ENCODE peak calls at places on chromosome 13, in seven cellular contexts. D, T, G, M, L, N and Z are unnamed samples.

GRCh38 chr13:80962173-80962572 is 621.2 kb upstream of the SPRY2 start:
- DNase-seq in D (no peak), T (no peak), G (no peak), M (no peak), L (no peak), N (no peak), Z (no peak)

GRCh38 chr13:22061371-22061805 is 390.5 kb downstream of the FGF9 start:
- DNase-seq in D (no peak), T (no peak), G (no peak), M (no peak), L (no peak), N (no peak), Z (peak)

GRCh38 chr13:44274838-44275237 is 98.8 kb upstream of the SERP2 start:
- DNase-seq in D (no peak), T (peak), G (no peak), M (no peak), L (no peak), N (no peak), Z (no peak)

GRCh38 chr13:74129500-74130144 is 4.6 kb downstream of the KLF12 start:
- DNase-seq in D (no peak), T (no peak), G (peak), M (no peak), L (no peak), N (peak), Z (no peak)

GRCh38 chr13:37666036-37666435 is 67.5 kb upstream of the POSTN start:
- DNase-seq in D (no peak), T (no peak), G (no peak), M (no peak), L (no peak), N (no peak), Z (no peak)

GRCh38 chr13:110397445-110397844 is 90.4 kb downstream of the COL4A2 start:
- DNase-seq in D (peak), T (no peak), G (peak), M (no peak), L (peak), N (no peak), Z (no peak)

GRCh38 chr13:112831801-112832200 is 137.2 kb upstream of the MCF2L start:
- DNase-seq in D (no peak), T (no peak), G (no peak), M (no peak), L (no peak), N (no peak), Z (no peak)

GRCh38 chr13:72495681-72496080 is 231.7 kb downstream of the MZT1 start:
- DNase-seq in D (no peak), T (no peak), G (no peak), M (no peak), L (no peak), N (no peak), Z (no peak)

GRCh38 chr13:91690944-91691343 is 292.5 kb downstream of the GPC5 start:
- DNase-seq in D (no peak), T (no peak), G (no peak), M (no peak), L (no peak), N (no peak), Z (no peak)

GRCh38 chr13:64529874-64530485 is 2700.2 kb downstream of the PCDH9 start:
- DNase-seq in D (no peak), T (peak), G (no peak), M (no peak), L (no peak), N (no peak), Z (no peak)

GRCh38 chr13:48402325-48402962 is 10.5 kb downstream of the LPAR6 start:
- DNase-seq in D (no peak), T (no peak), G (no peak), M (no peak), L (no peak), N (no peak), Z (peak)

GRCh38 chr13:45133396-45134118 is 13.2 kb downstream of the GTF2F2 start:
- DNase-seq in D (no peak), T (no peak), G (no peak), M (no peak), L (no peak), N (no peak), Z (no peak)

GRCh38 chr13:110824901-110825300 is 90.0 kb downstream of the ANKRD10 start:
- DNase-seq in D (no peak), T (no peak), G (no peak), M (no peak), L (no peak), N (no peak), Z (no peak)

GRCh38 chr13:48318714-48319457 is 15.3 kb downstream of the RB1 start:
- DNase-seq in D (no peak), T (no peak), G (peak), M (no peak), L (no peak), N (no peak), Z (peak)

GRCh38 chr13:44561352-44561751 is 14.8 kb downstream of the TSC22D1 start:
- DNase-seq in D (no peak), T (no peak), G (no peak), M (no peak), L (no peak), N (no peak), Z (no peak)

GRCh38 chr13:49643003-49643651 is 14.8 kb downstream of the ARL11 start:
- DNase-seq in D (no peak), T (no peak), G (no peak), M (no peak), L (no peak), N (no peak), Z (no peak)

GRCh38 chr13:110648848-110649421 is 33.6 kb downstream of the NAXD start:
- DNase-seq in D (no peak), T (no peak), G (no peak), M (no peak), L (no peak), N (no peak), Z (no peak)

GRCh38 chr13:72304121-72304745 is 423.2 kb downstream of the MZT1 start:
- DNase-seq in D (no peak), T (no peak), G (peak), M (no peak), L (no peak), N (no peak), Z (no peak)

GRCh38 chr13:30743319-30744055 is 8.1 kb downstream of the ALOX5AP start:
- DNase-seq in D (peak), T (no peak), G (peak), M (peak), L (peak), N (no peak), Z (no peak)

GRCh38 chr13:34174671-34175145 is 356.8 kb downstream of the RFC3 start:
- DNase-seq in D (no peak), T (no peak), G (peak), M (no peak), L (no peak), N (no peak), Z (no peak)

GRCh38 chr13:48220592-48221300 is 12.3 kb upstream of the ITM2B start:
- DNase-seq in D (no peak), T (no peak), G (no peak), M (no peak), L (no peak), N (no peak), Z (no peak)

GRCh38 chr13:95956589-95957148 is 96.5 kb downstream of the UGGT2 start:
- DNase-seq in D (no peak), T (no peak), G (peak), M (no peak), L (no peak), N (no peak), Z (peak)

GRCh38 chr13:80337706-80338105 is 3.2 kb downstream of the SPRY2 start:
- DNase-seq in D (no peak), T (no peak), G (no peak), M (no peak), L (no peak), N (no peak), Z (no peak)

GRCh38 chr13:43127103-43127817 is 103.9 kb downstream of the DNAJC15 start:
- DNase-seq in D (no peak), T (no peak), G (no peak), M (no peak), L (no peak), N (no peak), Z (no peak)

GRCh38 chr13:60230593-60230992 is 66.9 kb upstream of the DIAPH3 start:
- DNase-seq in D (no peak), T (peak), G (peak), M (no peak), L (no peak), N (no peak), Z (no peak)

GRCh38 chr13:108663710-108664109 is 34.3 kb downstream of the MYO16 start:
- DNase-seq in D (no peak), T (no peak), G (no peak), M (no peak), L (no peak), N (no peak), Z (no peak)

GRCh38 chr13:50679321-50679720 is 164.2 kb downstream of the DLEU7 start:
- DNase-seq in D (no peak), T (no peak), G (peak), M (no peak), L (no peak), N (no peak), Z (no peak)

GRCh38 chr13:20369886-20370361 is 137.8 kb upstream of the GJB6 start:
- DNase-seq in D (no peak), T (no peak), G (no peak), M (no peak), L (no peak), N (no peak), Z (peak)

GRCh38 chr13:23505007-23505406 is 65.2 kb upstream of the TNFRSF19 start:
- DNase-seq in D (no peak), T (no peak), G (peak), M (no peak), L (no peak), N (no peak), Z (no peak)

GRCh38 chr13:50512602-50513527 is 330.6 kb downstream of the DLEU7 start:
- DNase-seq in D (peak), T (peak), G (peak), M (peak), L (peak), N (peak), Z (peak)

GRCh38 chr13:49148405-49148804 is 71.7 kb upstream of the MLNR start:
- DNase-seq in D (no peak), T (no peak), G (no peak), M (no peak), L (no peak), N (no peak), Z (no peak)

GRCh38 chr13:84574851-84575250 is 692.6 kb upstream of the SLITRK1 start:
- DNase-seq in D (no peak), T (no peak), G (peak), M (no peak), L (no peak), N (no peak), Z (no peak)

GRCh38 chr13:110713981-110714797 is 689 bp downstream of the ING1 start:
- DNase-seq in D (peak), T (peak), G (no peak), M (peak), L (peak), N (peak), Z (peak)

GRCh38 chr13:40230833-40231266 is 435.6 kb downstream of the FOXO1 start:
- DNase-seq in D (no peak), T (no peak), G (no peak), M (no peak), L (no peak), N (no peak), Z (no peak)

GRCh38 chr13:25067054-25067453 is 28.9 kb upstream of the PABPC3 start:
- DNase-seq in D (no peak), T (no peak), G (no peak), M (no peak), L (no peak), N (no peak), Z (no peak)

GRCh38 chr13:25069236-25069635 is 26.7 kb upstream of the PABPC3 start:
- DNase-seq in D (no peak), T (no peak), G (no peak), M (no peak), L (no peak), N (no peak), Z (no peak)

GRCh38 chr13:25065974-25066770 is 29.8 kb upstream of the PABPC3 start:
- DNase-seq in D (no peak), T (no peak), G (no peak), M (no peak), L (no peak), N (no peak), Z (no peak)

GRCh38 chr13:25068810-25069209 is 27.1 kb upstream of the PABPC3 start:
- DNase-seq in D (no peak), T (no peak), G (no peak), M (no peak), L (no peak), N (no peak), Z (no peak)

DNA sequence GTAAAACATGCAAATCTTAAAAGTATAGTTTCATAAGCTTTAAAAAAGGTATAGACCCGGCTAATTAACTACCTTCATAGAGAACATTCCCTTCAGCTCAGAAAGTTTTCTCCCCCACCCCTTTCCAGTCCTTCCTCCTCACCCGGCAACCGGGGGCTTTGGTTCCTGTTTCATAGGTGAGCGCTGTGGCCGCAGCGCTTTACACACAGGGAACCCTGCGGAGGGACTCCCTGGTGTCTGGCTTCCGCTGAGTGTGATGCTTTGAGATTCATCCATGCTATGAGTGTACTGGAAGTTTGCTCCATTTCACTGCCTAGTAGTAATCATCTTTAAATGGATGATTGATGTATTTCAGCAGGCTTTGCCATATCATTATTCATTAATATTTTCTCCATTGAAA is 26.0 kb upstream of the PABPC3 start:
- DNase-seq in D (no peak), T (no peak), G (no peak), M (no peak), L (no peak), N (no peak), Z (no peak)
- H3K4me3 ChIP-seq in D (no peak), T (no peak), G (no peak), M (no peak), L (no peak), N (no peak), Z (no peak)

DNA sequence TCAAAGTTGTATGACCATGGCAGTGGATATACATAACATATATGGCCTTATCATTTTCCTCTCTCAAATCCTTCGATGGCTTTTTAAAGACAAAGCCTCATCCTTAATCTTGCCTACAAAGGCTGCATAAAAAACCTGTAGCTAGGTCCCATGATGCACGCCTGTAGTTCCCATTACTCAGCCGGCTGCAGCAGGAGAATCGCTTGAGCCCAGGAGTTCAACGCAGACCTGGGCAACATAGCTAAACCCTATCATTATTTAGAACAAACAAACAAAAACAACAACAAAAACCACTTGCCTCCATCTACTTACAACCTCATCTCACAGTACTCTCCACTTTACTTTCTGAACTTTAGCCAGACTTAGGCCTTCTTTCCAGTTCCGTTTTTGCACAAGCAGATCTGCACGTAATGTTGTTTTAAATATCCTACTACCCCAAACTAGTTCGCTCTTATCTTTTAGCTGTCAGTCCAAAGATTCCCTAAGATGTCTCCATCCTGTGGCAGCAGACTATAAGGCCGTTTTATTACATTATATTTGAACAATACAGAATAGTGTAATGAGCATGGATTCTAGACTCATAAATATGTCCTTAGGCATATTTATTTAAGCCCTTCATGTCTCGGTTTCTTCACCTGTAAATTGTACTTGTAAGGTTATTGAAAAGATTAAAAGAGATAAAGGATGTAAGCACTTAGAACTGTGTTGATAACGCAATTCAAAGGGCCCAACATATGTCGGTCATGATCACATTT is 969 bp upstream of the POMP start:
- DNase-seq in D (no peak), T (no peak), G (peak), M (no peak), L (no peak), N (no peak), Z (peak)
- H3K4me3 ChIP-seq in D (peak), T (peak), G (peak), M (peak), L (peak), N (peak), Z (peak)

GRCh38 chr13:27472441-27472840 is 22.1 kb upstream of the MTIF3 start:
- DNase-seq in D (no peak), T (no peak), G (no peak), M (no peak), L (no peak), N (no peak), Z (no peak)

GRCh38 chr13:27476943-27477681 is 26.7 kb upstream of the MTIF3 start:
- DNase-seq in D (no peak), T (no peak), G (peak), M (no peak), L (no peak), N (no peak), Z (peak)

GRCh38 chr13:27474751-27475268 is 24.4 kb upstream of the MTIF3 start:
- DNase-seq in D (no peak), T (no peak), G (no peak), M (no peak), L (no peak), N (no peak), Z (no peak)

GRCh38 chr13:27470042-27470830 is 19.9 kb upstream of the MTIF3 start:
- DNase-seq in D (no peak), T (no peak), G (no peak), M (no peak), L (no peak), N (no peak), Z (no peak)

GRCh38 chr13:27472941-27473340 is 22.6 kb upstream of the MTIF3 start:
- DNase-seq in D (no peak), T (no peak), G (no peak), M (no peak), L (no peak), N (no peak), Z (no peak)
- H3K4me3 ChIP-seq in D (no peak), T (no peak), G (no peak), M (no peak), L (no peak), N (no peak), Z (no peak)

DNA sequence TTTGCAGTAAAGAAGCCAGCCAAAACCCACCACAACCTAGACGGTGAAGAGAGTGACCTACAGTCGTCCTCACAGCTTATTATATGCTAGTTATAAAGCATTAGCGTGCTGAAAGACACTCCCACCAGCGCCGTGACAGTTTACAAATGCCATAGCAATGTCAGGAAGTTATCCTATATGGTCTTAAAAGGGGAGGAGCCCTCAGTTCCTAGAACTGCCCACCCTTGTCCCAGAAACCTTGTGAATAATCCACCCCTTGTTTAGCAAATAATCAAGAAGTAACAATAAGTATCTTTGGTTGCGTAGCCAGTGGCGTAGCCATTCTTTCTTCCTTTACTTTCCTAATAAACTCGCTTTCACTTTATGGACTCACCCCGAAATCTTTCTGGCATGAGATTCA is 227.9 kb upstream of the ARGLU1 start:
- DNase-seq in D (no peak), T (no peak), G (no peak), M (no peak), L (no peak), N (no peak), Z (no peak)
- H3K4me3 ChIP-seq in D (no peak), T (no peak), G (no peak), M (no peak), L (no peak), N (no peak), Z (no peak)

DNA sequence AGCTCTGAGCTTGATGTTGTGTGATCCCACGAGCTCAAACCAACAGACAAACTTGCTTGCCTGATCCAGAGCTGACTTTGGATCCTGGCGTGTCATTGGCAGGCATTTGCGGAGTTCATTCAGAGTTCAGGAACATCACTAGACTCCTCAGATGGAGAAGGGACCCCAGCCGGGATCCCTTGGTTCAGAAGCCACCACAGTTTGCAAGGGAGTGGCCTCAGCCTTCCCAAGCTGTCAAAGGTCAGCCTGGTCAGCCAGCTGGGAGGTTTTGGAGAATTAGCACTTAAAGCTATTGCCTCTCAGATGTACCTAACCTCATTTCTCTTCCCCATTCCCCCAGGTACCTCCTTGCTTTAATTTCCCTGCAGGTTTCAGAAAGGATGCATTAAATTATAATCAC is 208.8 kb upstream of the SOX21 start:
- DNase-seq in D (no peak), T (no peak), G (no peak), M (no peak), L (no peak), N (no peak), Z (no peak)
- H3K4me3 ChIP-seq in D (no peak), T (no peak), G (no peak), M (no peak), L (no peak), N (no peak), Z (no peak)

GRCh38 chr13:52461265-52461664 is 6.0 kb downstream of the CKAP2 start:
- DNase-seq in D (no peak), T (no peak), G (no peak), M (no peak), L (no peak), N (no peak), Z (no peak)
- H3K4me3 ChIP-seq in D (no peak), T (no peak), G (no peak), M (no peak), L (no peak), N (no peak), Z (no peak)

GRCh38 chr13:114128348-114128623 is 4.1 kb downstream of the RASA3 start:
- DNase-seq in D (no peak), T (no peak), G (no peak), M (no peak), L (no peak), N (no peak), Z (no peak)
- H3K4me3 ChIP-seq in D (peak), T (no peak), G (no peak), M (no peak), L (no peak), N (peak), Z (peak)

DNA sequence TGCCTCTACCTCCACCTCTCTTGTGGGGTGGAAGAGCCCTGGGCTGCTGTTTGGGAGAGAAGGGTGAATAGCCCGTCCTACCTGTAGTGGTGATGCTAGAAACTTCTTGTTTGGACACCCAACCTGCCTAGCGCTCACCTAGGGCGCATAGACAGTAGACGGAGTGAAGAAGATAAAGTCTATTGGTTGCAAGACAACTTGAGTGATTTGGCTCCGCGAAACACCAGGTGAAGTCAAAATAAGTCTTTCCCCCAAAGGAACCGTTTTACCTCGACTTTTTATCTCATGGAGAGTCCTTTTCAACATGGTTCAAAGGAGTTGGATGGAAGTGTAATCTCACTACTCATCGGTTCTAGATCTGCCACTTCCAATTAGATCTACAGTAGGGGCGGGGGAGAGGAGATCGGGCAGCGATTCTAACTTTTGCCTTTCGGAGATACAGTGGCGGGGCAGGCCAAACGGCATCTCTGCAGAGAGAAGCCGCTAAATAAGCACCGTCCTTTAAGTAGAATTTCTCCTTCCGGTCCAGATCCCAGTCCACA is 694 bp upstream of the ZIC5 start:
- DNase-seq in D (no peak), T (peak), G (no peak), M (no peak), L (no peak), N (no peak), Z (no peak)
- H3K4me3 ChIP-seq in D (no peak), T (peak), G (no peak), M (no peak), L (no peak), N (no peak), Z (no peak)

GRCh38 chr13:106484755-106485193 is 50.7 kb downstream of the EFNB2 start:
- DNase-seq in D (no peak), T (peak), G (no peak), M (no peak), L (no peak), N (no peak), Z (no peak)
- H3K4me3 ChIP-seq in D (peak), T (no peak), G (no peak), M (no peak), L (no peak), N (no peak), Z (no peak)